ENCODE peak calls at places on chromosomes 16 and 17, in nine cellular contexts. G is GM23248; B is pancreas; P is body of pancreas; Y is OCI-LY7; R is thoracic aorta; X is CD8-positive, alpha-beta memory T cell; M is MM.1S; N is testis. W is an unnamed sample.

GRCh38 chr17:50274142-50274944 is at the start of gene TMEM92:
- DNase-seq in G (peak; percentile 45), B (peak; percentile 51), P (peak; percentile 79), Y (no peak), R (no peak), X (no peak), M (no peak), N (peak; percentile 37), W (no peak)

GRCh38 chr17:32807577-32807976 is 69.3 kb downstream of the MYO1D start:
- DNase-seq in G (no peak), B (no peak), P (no peak), Y (no peak), R (no peak), X (no peak), M (no peak), N (no peak), W (no peak)

GRCh38 chr17:17538417-17539391 is 42.5 kb upstream of the RASD1 start:
- DNase-seq in G (no peak), B (peak; percentile 80), P (peak; percentile 85), Y (no peak), R (no peak), X (no peak), M (no peak), N (no peak), W (no peak)

GRCh38 chr17:21039839-21040575 is 2.8 kb downstream of the USP22 start:
- DNase-seq in G (peak; percentile 74), B (no peak), P (no peak), Y (peak; percentile 82), R (no peak), X (peak; percentile 9), M (peak; percentile 55), N (no peak), W (no peak)

GRCh38 chr16:54985156-54985555 is 54.5 kb downstream of the IRX5 start:
- DNase-seq in G (no peak), B (no peak), P (no peak), Y (no peak), R (no peak), X (no peak), M (no peak), N (no peak), W (no peak)

GRCh38 chr17:82173351-82174041 is 39.1 kb downstream of the CCDC57 start:
- DNase-seq in G (no peak), B (no peak), P (no peak), Y (no peak), R (no peak), X (no peak), M (no peak), N (no peak), W (no peak)

GRCh38 chr17:13600475-13601316 is 1.0 kb downstream of the HS3ST3A1 start:
- DNase-seq in G (peak; percentile 68), B (no peak), P (no peak), Y (no peak), R (no peak), X (no peak), M (no peak), N (no peak), W (no peak)

GRCh38 chr16:57591086-57591869 is 37.2 kb upstream of the ADGRG1 start:
- DNase-seq in G (peak; percentile 94), B (peak; percentile 79), P (peak; percentile 80), Y (peak; percentile 52), R (no peak), X (peak; percentile 54), M (peak; percentile 54), N (peak; percentile 82), W (peak; percentile 80)

GRCh38 chr17:63929860-63930766 is 2.0 kb downstream of the CD79B start:
- DNase-seq in G (no peak), B (no peak), P (no peak), Y (peak; percentile 57), R (no peak), X (no peak), M (no peak), N (no peak), W (no peak)

GRCh38 chr16:27320261-27321012 is 6.7 kb downstream of the IL4R start:
- DNase-seq in G (no peak), B (no peak), P (no peak), Y (no peak), R (no peak), X (no peak), M (no peak), N (peak; percentile 57), W (no peak)

GRCh38 chr16:50606431-50607050 is 58.3 kb downstream of the NKD1 start:
- DNase-seq in G (no peak), B (no peak), P (no peak), Y (no peak), R (no peak), X (no peak), M (no peak), N (no peak), W (no peak)

GRCh38 chr17:37844158-37844976 is 79.8 kb upstream of the TBC1D3K start:
- DNase-seq in G (peak; percentile 71), B (peak; percentile 35), P (peak; percentile 55), Y (peak; percentile 49), R (no peak), X (no peak), M (peak; percentile 51), N (peak; percentile 34), W (no peak)

GRCh38 chr16:27333549-27333948 is 19.8 kb downstream of the IL4R start:
- DNase-seq in G (no peak), B (no peak), P (no peak), Y (no peak), R (no peak), X (no peak), M (no peak), N (no peak), W (no peak)

GRCh38 chr16:2709588-2709984 is 10.4 kb downstream of the PRSS27 start:
- DNase-seq in G (no peak), B (no peak), P (no peak), Y (no peak), R (no peak), X (no peak), M (no peak), N (no peak), W (no peak)

GRCh38 chr16:79912592-79913310 is 312.2 kb upstream of the MAF start:
- DNase-seq in G (no peak), B (no peak), P (no peak), Y (no peak), R (no peak), X (no peak), M (no peak), N (no peak), W (no peak)

DNA sequence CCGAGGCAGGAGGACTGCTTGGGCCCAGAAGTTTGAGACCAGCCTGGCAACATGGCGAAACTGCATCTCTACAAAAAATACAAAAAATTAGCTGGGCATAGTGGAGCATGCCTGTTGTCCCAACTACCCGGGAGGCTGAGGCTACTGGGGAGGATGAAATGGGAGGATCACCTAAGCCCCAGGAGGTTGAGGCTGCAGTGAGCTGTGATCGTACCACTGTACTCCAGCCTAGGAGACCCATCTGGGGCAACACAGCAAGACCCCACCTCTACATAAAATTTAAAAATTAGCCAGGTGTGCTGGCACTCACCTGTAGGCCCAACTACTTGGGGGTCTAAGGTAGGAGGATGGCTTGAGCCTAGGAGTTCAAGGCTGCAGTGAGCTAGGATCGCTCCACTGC is 1.8 kb downstream of the PAM16 start:
- DNase-seq in G (no peak), B (no peak), P (no peak), Y (no peak), R (no peak), X (no peak), M (no peak), N (no peak), W (no peak)
- H3K4me3 ChIP-seq in G (no peak overlapping the region), B (no peak overlapping the region), P (no peak overlapping the region), Y (peak overlapping the region; percentile 99), R (no peak overlapping the region), X (no peak overlapping the region), M (no peak overlapping the region), N (no peak overlapping the region), W (no peak overlapping the region)

GRCh38 chr17:76560036-76560876 is 20.4 kb downstream of the PRCD start:
- DNase-seq in G (no peak), B (no peak), P (no peak), Y (no peak), R (no peak), X (no peak), M (no peak), N (no peak), W (no peak)
- H3K36me3 ChIP-seq in G (peaks cover 19% of the 10 kb centered on the region), B (peaks cover 19% of the 10 kb centered on the region), P (peaks cover 8% of the 10 kb centered on the region), Y (peaks cover 68% of the 10 kb centered on the region), R (peaks cover 4% of the 10 kb centered on the region), X (peaks cover 24% of the 10 kb centered on the region), M (peaks cover 15% of the 10 kb centered on the region), N (no peaks in the 10 kb centered on the region), W (peaks cover 29% of the 10 kb centered on the region)

GRCh38 chr17:72922223-72922622 is 170.3 kb downstream of the SLC39A11 start:
- DNase-seq in G (no peak), B (no peak), P (no peak), Y (no peak), R (no peak), X (no peak), M (no peak), N (no peak), W (no peak)
- H3K27ac ChIP-seq in G (no peak overlapping the region), B (no peak overlapping the region), P (no peak overlapping the region), Y (no peak overlapping the region), R (no peak overlapping the region), X (no peak overlapping the region), M (no peak overlapping the region), N (no peak overlapping the region), W (no peak overlapping the region)

GRCh38 chr16:23728112-23728477 is 15.1 kb upstream of the ERN2 start:
- DNase-seq in G (no peak), B (no peak), P (no peak), Y (no peak), R (no peak), X (no peak), M (no peak), N (no peak), W (peak; percentile 40)
- H3K4me3 ChIP-seq in G (no peak overlapping the region), B (no peak overlapping the region), P (no peak overlapping the region), Y (no peak overlapping the region), R (no peak overlapping the region), X (no peak overlapping the region), M (no peak overlapping the region), N (peak overlapping the region; percentile 29), W (no peak overlapping the region)

DNA sequence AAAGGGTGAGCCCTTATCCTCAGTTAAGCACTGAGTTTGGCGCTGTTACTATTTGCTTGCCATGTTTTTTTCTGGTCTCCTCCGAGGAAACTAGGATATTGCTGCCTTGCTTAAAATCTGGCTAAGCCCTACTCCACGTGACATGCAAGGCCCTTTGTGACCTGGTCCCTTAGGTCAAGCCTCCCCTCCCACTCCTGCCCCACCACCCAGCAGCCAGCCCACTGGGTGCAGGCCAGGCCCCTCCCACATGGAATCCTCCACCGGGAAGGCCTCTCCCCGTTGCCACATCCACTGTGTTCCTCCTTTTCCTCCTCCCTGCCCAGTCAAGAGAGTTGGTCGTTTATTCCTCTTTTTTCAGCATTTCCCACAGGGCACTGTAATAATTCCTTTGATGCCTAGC is 16.2 kb downstream of the PSMD3 start:
- DNase-seq in G (no peak), B (no peak), P (no peak), Y (no peak), R (no peak), X (no peak), M (no peak), N (no peak), W (peak; percentile 70)
- H3K36me3 ChIP-seq in G (peaks cover 13% of the 10 kb centered on the region), B (peaks cover 56% of the 10 kb centered on the region), P (peaks cover 25% of the 10 kb centered on the region), Y (peaks cover 63% of the 10 kb centered on the region), R (peaks cover 44% of the 10 kb centered on the region), X (peaks cover 51% of the 10 kb centered on the region), M (peaks cover 16% of the 10 kb centered on the region), N (no peaks in the 10 kb centered on the region), W (peaks cover 59% of the 10 kb centered on the region)

DNA sequence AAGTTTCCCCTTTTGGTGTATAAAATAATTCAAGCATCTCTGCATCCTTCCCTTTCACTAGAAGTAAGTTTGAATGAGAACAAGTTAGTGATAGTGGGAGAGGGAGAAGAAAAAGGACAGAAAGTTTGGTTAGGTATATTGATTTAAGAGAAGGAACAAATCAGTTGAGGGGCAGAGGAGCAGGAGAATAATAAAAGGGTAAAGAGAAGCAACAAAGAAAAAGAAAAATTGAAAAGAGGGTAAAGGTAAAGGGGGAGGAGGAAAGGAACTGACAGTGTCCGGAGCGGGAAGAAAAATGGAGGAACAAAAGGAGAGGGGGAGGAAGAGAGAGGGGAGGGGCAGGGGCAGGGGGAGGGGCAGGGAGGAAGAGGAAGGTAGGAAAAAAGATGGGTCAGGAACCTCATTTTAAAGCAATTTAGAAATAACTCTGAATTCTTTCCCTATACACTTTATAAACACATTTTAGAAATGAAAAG is 6.3 kb upstream of the IGF2BP1 start:
- DNase-seq in G (no peak), B (no peak), P (no peak), Y (no peak), R (no peak), X (no peak), M (no peak), N (no peak), W (no peak)
- H3K27ac ChIP-seq in G (no peak overlapping the region), B (no peak overlapping the region), P (no peak overlapping the region), Y (no peak overlapping the region), R (no peak overlapping the region), X (no peak overlapping the region), M (no peak overlapping the region), N (no peak overlapping the region), W (no peak overlapping the region)